ENCODE peak calls at places on chromosomes 1 and 21, in seven cellular contexts. Z is C1 segment of cervical spinal cord, R is HEK293T, T is AG08396, K is iPS DF 6.9, S is NCI-H2081, L is pancreas. J is an unnamed sample.
A peak's percentile ranks its signal among the peaks of the same experiment; 100 is the strongest.

GRCh38 chr1:62487956-62488355 is 51.1 kb downstream of the USP1 start:
- DNase-seq in Z (no peak), R (no peak), T (no peak), K (no peak), S (no peak), L (no peak), J (no peak)

GRCh38 chr1:173113015-173113741 is 62.4 kb upstream of the TNFSF18 start:
- DNase-seq in Z (no peak), R (no peak), T (no peak), K (no peak), S (no peak), L (no peak), J (no peak)

GRCh38 chr1:154941332-154941995 is 4.9 kb upstream of the PMVK start:
- DNase-seq in Z (peak; percentile 52), R (no peak), T (no peak), K (no peak), S (no peak), L (peak; percentile 68), J (no peak)

GRCh38 chr1:185670187-185670627 is 64.0 kb upstream of the HMCN1 start:
- DNase-seq in Z (no peak), R (no peak), T (peak; percentile 17), K (no peak), S (peak; percentile 44), L (no peak), J (no peak)

GRCh38 chr1:11058595-11059165 is 1.1 kb downstream of the SRM start:
- DNase-seq in Z (no peak), R (no peak), T (no peak), K (no peak), S (peak; percentile 48), L (peak; percentile 77), J (no peak)

GRCh38 chr21:43816611-43817071 is 27.3 kb downstream of the RRP1 start:
- DNase-seq in Z (no peak), R (no peak), T (no peak), K (no peak), S (no peak), L (no peak), J (no peak)

GRCh38 chr1:1238702-1239178 is 6.7 kb downstream of the B3GALT6 start:
- DNase-seq in Z (no peak), R (no peak), T (no peak), K (no peak), S (no peak), L (no peak), J (no peak)

GRCh38 chr1:219031821-219032220 is 141.9 kb upstream of the LYPLAL1 start:
- DNase-seq in Z (no peak), R (no peak), T (no peak), K (no peak), S (no peak), L (no peak), J (no peak)

GRCh38 chr21:42195378-42196031 is 23.4 kb upstream of the ABCG1 start:
- DNase-seq in Z (no peak), R (no peak), T (no peak), K (no peak), S (no peak), L (no peak), J (no peak)

GRCh38 chr1:229059671-229060079 is 211.2 kb upstream of the RAB4A start:
- DNase-seq in Z (no peak), R (no peak), T (no peak), K (no peak), S (no peak), L (no peak), J (no peak)

GRCh38 chr1:22044690-22045420 is 7.7 kb upstream of the CDC42 start:
- DNase-seq in Z (no peak), R (no peak), T (peak; percentile 32), K (no peak), S (no peak), L (no peak), J (no peak)

GRCh38 chr1:158037008-158037875 is 43.8 kb downstream of the KIRREL1 start:
- DNase-seq in Z (no peak), R (no peak), T (no peak), K (no peak), S (no peak), L (no peak), J (no peak)

GRCh38 chr1:232322162-232322734 is 307.7 kb downstream of the SIPA1L2 start:
- DNase-seq in Z (no peak), R (no peak), T (no peak), K (no peak), S (no peak), L (no peak), J (no peak)

GRCh38 chr1:79197421-79197820 is 190.9 kb upstream of the ADGRL4 start:
- DNase-seq in Z (no peak), R (peak; percentile 19), T (no peak), K (no peak), S (no peak), L (no peak), J (peak; percentile 48)

GRCh38 chr1:22665752-22666151 is 12.7 kb downstream of the C1QB start:
- DNase-seq in Z (no peak), R (peak; percentile 53), T (peak; percentile 58), K (peak; percentile 25), S (peak; percentile 40), L (no peak), J (peak; percentile 11)

GRCh38 chr1:164765557-164765956 is 206.6 kb downstream of the PBX1 start:
- DNase-seq in Z (no peak), R (no peak), T (peak; percentile 58), K (no peak), S (no peak), L (no peak), J (peak; percentile 93)

GRCh38 chr1:83909687-83910086 is 89.2 kb downstream of the TTLL7 start:
- DNase-seq in Z (no peak), R (no peak), T (no peak), K (no peak), S (no peak), L (no peak), J (no peak)

GRCh38 chr1:201000391-201000790 is 23.1 kb downstream of the KIF21B start:
- DNase-seq in Z (no peak), R (no peak), T (no peak), K (no peak), S (no peak), L (no peak), J (no peak)

GRCh38 chr1:239858058-239858457 is 233.6 kb upstream of the FMN2 start:
- DNase-seq in Z (no peak), R (no peak), T (no peak), K (no peak), S (peak; percentile 28), L (no peak), J (peak; percentile 83)

GRCh38 chr21:28267449-28267848 is 725.2 kb downstream of the LTN1 start:
- DNase-seq in Z (no peak), R (no peak), T (no peak), K (no peak), S (no peak), L (no peak), J (no peak)

GRCh38 chr1:58815680-58816071 is 31.8 kb upstream of the JUN start:
- DNase-seq in Z (no peak), R (peak; percentile 53), T (peak; percentile 37), K (no peak), S (no peak), L (peak; percentile 37), J (no peak)

GRCh38 chr1:31725134-31725533 is 21.3 kb upstream of the COL16A1 start:
- DNase-seq in Z (no peak), R (no peak), T (no peak), K (no peak), S (no peak), L (no peak), J (no peak)